ENCODE peak calls at places on chromosomes 16 and 17, in ten cellular contexts. E is A549; W is left ventricle myocardium superior; R is AG04450; O is GM13977; S is AG08395; L is activated CD8-positive, alpha-beta memory T cell treated with anti-CD3 and anti-CD28 coated beads for 1 hour; A is SK-MEL-5; V is AML-193; Q is stimulated activated CD4-positive, alpha-beta T cell treated with anti-CD3 and anti-CD28 coated beads, Interleukin-2, amount 100 ng/mL, for 48 hours. B is an unnamed sample.

GRCh38 chr17:46097497-46097896 is 95.7 kb downstream of the KANSL1 start:
- DNase-seq in S (no peak), E (no peak), A (no peak), L (no peak), R (no peak), Q (no peak), W (no peak), V (peak; percentile 19), O (no peak), B (no peak)

GRCh38 chr17:37261286-37261685 is 114.5 kb upstream of the C17orf78 start:
- DNase-seq in L (no peak), V (peak; percentile 28), R (no peak), Q (no peak), W (no peak), S (peak; percentile 21), E (no peak), O (no peak), A (no peak), B (no peak)

GRCh38 chr16:89786474-89787364 is 29.7 kb downstream of the FANCA start:
- DNase-seq in R (no peak), S (no peak), Q (no peak), E (no peak), A (no peak), L (no peak), W (no peak), V (no peak), O (no peak), B (no peak)

GRCh38 chr16:50603206-50604064 is 55.2 kb downstream of the NKD1 start:
- DNase-seq in A (no peak), V (no peak), R (no peak), Q (no peak), W (peak; percentile 54), S (peak; percentile 79), E (no peak), L (no peak), O (no peak), B (no peak)

GRCh38 chr16:87764600-87765472 is 950 bp downstream of the KLHDC4 start:
- DNase-seq in S (no peak), E (no peak), A (no peak), L (peak; percentile 38), R (no peak), Q (no peak), V (no peak), W (no peak), O (no peak), B (no peak)

GRCh38 chr16:2597560-2597902 is 59.7 kb downstream of the PDPK1 start:
- DNase-seq in W (peak; percentile 24), O (no peak), Q (no peak), S (no peak), R (no peak), E (no peak), V (no peak), A (no peak), L (no peak), B (no peak)

GRCh38 chr16:87335968-87336849 is 19.0 kb upstream of the C16orf95 start:
- DNase-seq in Q (no peak), A (no peak), E (no peak), W (peak; percentile 9), V (no peak), R (no peak), L (no peak), S (no peak), O (no peak), B (no peak)

GRCh38 chr16:72055911-72056310 is 1.6 kb downstream of the HP start:
- DNase-seq in O (no peak), L (no peak), W (no peak), R (no peak), V (no peak), E (no peak), A (no peak), Q (no peak), S (no peak), B (no peak)

GRCh38 chr16:57163842-57164241 is 22.0 kb downstream of the PSME3IP1 start:
- DNase-seq in A (no peak), R (no peak), W (no peak), Q (no peak), S (no peak), V (no peak), O (no peak), E (no peak), L (no peak), B (no peak)

GRCh38 chr17:45675012-45675411 is 109.1 kb upstream of the CRHR1 start:
- DNase-seq in Q (no peak), O (no peak), W (no peak), S (no peak), V (no peak), A (no peak), R (no peak), E (no peak), L (no peak), B (no peak)

GRCh38 chr16:53968454-53968853 is 264.5 kb downstream of the FTO start:
- DNase-seq in R (no peak), A (no peak), S (peak; percentile 19), O (no peak), V (no peak), E (no peak), L (no peak), Q (no peak), W (no peak), B (no peak)

GRCh38 chr16:65125871-65126270 is 4.0 kb upstream of the CDH11 start:
- DNase-seq in S (no peak), A (no peak), Q (no peak), O (no peak), R (no peak), E (peak; percentile 29), W (no peak), V (no peak), L (no peak), B (no peak)

GRCh38 chr17:82429824-82430223 is 11.4 kb upstream of the OGFOD3 start:
- DNase-seq in W (no peak), E (no peak), A (no peak), R (no peak), Q (no peak), S (no peak), O (no peak), L (no peak), V (no peak), B (no peak)

GRCh38 chr17:80980397-80981061 is 11.1 kb upstream of the CHMP6 start:
- DNase-seq in E (peak; percentile 48), R (no peak), Q (no peak), W (no peak), A (no peak), V (no peak), O (no peak), L (no peak), S (no peak), B (no peak)

GRCh38 chr16:82082543-82083244 is 47.6 kb downstream of the HSD17B2 start:
- DNase-seq in L (no peak), S (peak; percentile 60), O (peak; percentile 25), R (no peak), W (no peak), A (no peak), Q (no peak), V (no peak), E (peak; percentile 15), B (no peak)

GRCh38 chr16:28880589-28880915 is 2.3 kb downstream of the ATP2A1 start:
- DNase-seq in O (no peak), S (no peak), E (no peak), Q (no peak), A (no peak), W (no peak), L (no peak), R (no peak), V (no peak), B (no peak)

GRCh38 chr17:2042355-2042929 is 620 bp downstream of the OVCA2 start:
- DNase-seq in A (peak; percentile 26), E (peak; percentile 61), Q (no peak), S (no peak), W (no peak), O (no peak), L (no peak), V (no peak), R (no peak), B (peak; percentile 62)

GRCh38 chr17:16442594-16443389 is 27.4 kb downstream of the TRPV2 start:
- DNase-seq in A (no peak), V (no peak), E (no peak), S (no peak), W (no peak), O (no peak), R (no peak), Q (no peak), L (no peak), B (no peak)

GRCh38 chr16:48081656-48082055 is 74.1 kb downstream of the ABCC12 start:
- DNase-seq in E (peak; percentile 78), L (no peak), V (no peak), R (peak; percentile 55), O (no peak), Q (no peak), W (no peak), S (peak; percentile 88), A (no peak), B (no peak)

GRCh38 chr16:31461921-31462804 is 2.9 kb downstream of the ARMC5 start:
- DNase-seq in S (no peak), L (no peak), R (no peak), E (no peak), O (no peak), V (no peak), W (no peak), Q (no peak), A (no peak), B (no peak)

B was measured in right cardiac atrium.